ENCODE peak calls at places on chromosomes 11 and 22, in four cellular contexts. C is RWPE2; U is activated T-cell treated with anti-CD3 and anti-CD28 coated beads, Interleukin-2, amount 50 U/mL, for 72 hours; Z is lower lobe of right lung. M is an unnamed sample.

GRCh38 chr11:95375451-95375850 is 144.4 kb upstream of the SESN3 start:
- ATAC-seq in Z (no peak), U (no peak), C (no peak), M (no peak)

GRCh38 chr11:5643585-5643984 is 18.8 kb downstream of the TRIM34 start:
- ATAC-seq in C (no peak), Z (no peak), U (peak; percentile 77), M (no peak)

GRCh38 chr22:31206896-31207687 is 5.0 kb upstream of the LIMK2 start:
- ATAC-seq in Z (peak; percentile 68), U (peak; percentile 42), C (peak; percentile 59), M (peak; percentile 90)

GRCh38 chr22:47034905-47035419 is 272.5 kb downstream of the TBC1D22A start:
- ATAC-seq in C (no peak), Z (no peak), U (no peak), M (no peak)

GRCh38 chr22:49956914-49957825 is 3.4 kb upstream of the PIM3 start:
- ATAC-seq in U (no peak), C (no peak), Z (no peak), M (no peak)

GRCh38 chr11:23010790-23011340 is 150.6 kb upstream of the CCDC179 start:
- ATAC-seq in C (no peak), Z (no peak), U (no peak), M (no peak)

GRCh38 chr11:15742626-15743243 is 613.6 kb downstream of the SOX6 start:
- ATAC-seq in C (peak; percentile 48), Z (no peak), U (no peak), M (no peak)

GRCh38 chr22:24867327-24868022 is 61.5 kb downstream of the SGSM1 start:
- ATAC-seq in Z (no peak), U (no peak), C (no peak), M (no peak)

GRCh38 chr11:130340671-130341319 is 26.1 kb upstream of the ZBTB44 start:
- ATAC-seq in C (no peak), U (peak; percentile 99), Z (no peak), M (no peak)

GRCh38 chr22:47292546-47293320 is 530.3 kb downstream of the TBC1D22A start:
- ATAC-seq in Z (no peak), U (no peak), C (no peak), M (no peak)

GRCh38 chr11:15532432-15532831 is 417.7 kb downstream of the INSC start:
- ATAC-seq in Z (no peak), C (no peak), U (no peak), M (no peak)

GRCh38 chr22:46569055-46569847 is 31.8 kb upstream of the CELSR1 start:
- ATAC-seq in U (peak; percentile 39), C (no peak), Z (peak; percentile 12), M (no peak)

GRCh38 chr11:64849600-64850356 is 5.3 kb upstream of the CDC42BPG start:
- ATAC-seq in U (no peak), C (no peak), Z (no peak), M (no peak)

GRCh38 chr11:117020873-117021564 is 77.2 kb downstream of the SIK3 start:
- ATAC-seq in Z (no peak), U (peak; percentile 20), C (no peak), M (no peak)

GRCh38 chr11:33613404-33613803 is 87.2 kb downstream of the C11orf91 start:
- ATAC-seq in U (no peak), Z (no peak), C (no peak), M (no peak)

GRCh38 chr11:77175869-77176539 is 48.0 kb downstream of the MYO7A start:
- ATAC-seq in Z (peak; percentile 78), U (no peak), C (no peak), M (peak; percentile 19)

GRCh38 chr11:46649180-46649738 is 31.9 kb downstream of the ATG13 start:
- ATAC-seq in Z (peak; percentile 64), C (peak; percentile 97), U (no peak), M (peak; percentile 44)

GRCh38 chr11:134312807-134313206 is 19.0 kb upstream of the GLB1L2 start:
- ATAC-seq in Z (no peak), U (no peak), C (no peak), M (no peak)

GRCh38 chr11:23078289-23078971 is 218.2 kb upstream of the CCDC179 start:
- ATAC-seq in Z (no peak), U (no peak), C (peak; percentile 88), M (no peak)

GRCh38 chr11:68165601-68166000 is 44.4 kb upstream of the CHKA start:
- ATAC-seq in C (no peak), Z (no peak), U (no peak), M (no peak)

GRCh38 chr11:78370406-78371172 is 47.0 kb downstream of the GAB2 start:
- ATAC-seq in U (no peak), C (no peak), Z (peak; percentile 86), M (no peak)

GRCh38 chr11:19025799-19026406 is 34.6 kb downstream of the MRGPRX2 start:
- ATAC-seq in U (no peak), C (no peak), Z (no peak), M (no peak)

GRCh38 chr11:57459112-57460016 is 964 bp upstream of the RTN4RL2 start:
- ATAC-seq in C (no peak), Z (peak; percentile 10), U (peak; percentile 20), M (peak; percentile 7)